ENCODE peak calls at places on chromosome X, in ten cellular contexts. One of them, this sample, is unnamed.

GRCh38 chrX:107825698-107826285 is at the start of gene MID2:
- DNase-seq in RWPE2: peak; percentile 74
- DNase-seq in prostate gland: peak; percentile 83
- DNase-seq in fibroblast of lung: peak; percentile 55
- DNase-seq in choroid plexus epithelial cell: peak; percentile 58
- DNase-seq in fibroblast of pulmonary artery: peak; percentile 43
- DNase-seq in kidney epithelial cell: peak; percentile 14
- DNase-seq in pancreas: peak; percentile 54
- DNase-seq in fibroblast of villous mesenchyme: peak; percentile 63
- DNase-seq in cardiac muscle cell: peak; percentile 88
- DNase-seq in this sample: no peak

GRCh38 chrX:97563531-97564133 is 679.9 kb downstream of the RPA4 start:
- DNase-seq in RWPE2: no peak
- DNase-seq in prostate gland: peak; percentile 4
- DNase-seq in fibroblast of lung: peak; percentile 69
- DNase-seq in choroid plexus epithelial cell: peak; percentile 81
- DNase-seq in fibroblast of pulmonary artery: peak; percentile 72
- DNase-seq in kidney epithelial cell: peak; percentile 16
- DNase-seq in pancreas: no peak
- DNase-seq in fibroblast of villous mesenchyme: peak; percentile 80
- DNase-seq in cardiac muscle cell: no peak
- DNase-seq in this sample: peak; percentile 29

GRCh38 chrX:40209951-40210617 is 112.3 kb upstream of the BCOR start:
- DNase-seq in RWPE2: no peak
- DNase-seq in prostate gland: no peak
- DNase-seq in fibroblast of lung: peak; percentile 77
- DNase-seq in choroid plexus epithelial cell: no peak
- DNase-seq in fibroblast of pulmonary artery: no peak
- DNase-seq in kidney epithelial cell: no peak
- DNase-seq in pancreas: no peak
- DNase-seq in fibroblast of villous mesenchyme: no peak
- DNase-seq in cardiac muscle cell: no peak
- DNase-seq in this sample: no peak

GRCh38 chrX:47158781-47159180 is 13.8 kb downstream of the RBM10 start:
- DNase-seq in RWPE2: no peak
- DNase-seq in prostate gland: no peak
- DNase-seq in fibroblast of lung: no peak
- DNase-seq in choroid plexus epithelial cell: no peak
- DNase-seq in fibroblast of pulmonary artery: no peak
- DNase-seq in kidney epithelial cell: no peak
- DNase-seq in pancreas: no peak
- DNase-seq in fibroblast of villous mesenchyme: no peak
- DNase-seq in cardiac muscle cell: no peak
- DNase-seq in this sample: no peak

GRCh38 chrX:128754130-128754529 is 701.9 kb upstream of the ACTRT1 start:
- DNase-seq in RWPE2: no peak
- DNase-seq in prostate gland: no peak
- DNase-seq in fibroblast of lung: no peak
- DNase-seq in choroid plexus epithelial cell: no peak
- DNase-seq in fibroblast of pulmonary artery: no peak
- DNase-seq in kidney epithelial cell: no peak
- DNase-seq in pancreas: no peak
- DNase-seq in fibroblast of villous mesenchyme: no peak
- DNase-seq in cardiac muscle cell: no peak
- DNase-seq in this sample: no peak

GRCh38 chrX:110723844-110724243 is 71.8 kb downstream of the CHRDL1 start:
- DNase-seq in RWPE2: no peak
- DNase-seq in prostate gland: no peak
- DNase-seq in fibroblast of lung: no peak
- DNase-seq in choroid plexus epithelial cell: no peak
- DNase-seq in fibroblast of pulmonary artery: no peak
- DNase-seq in kidney epithelial cell: no peak
- DNase-seq in pancreas: no peak
- DNase-seq in fibroblast of villous mesenchyme: no peak
- DNase-seq in cardiac muscle cell: no peak
- DNase-seq in this sample: no peak

GRCh38 chrX:114046695-114047279 is 537.1 kb upstream of the HTR2C start:
- DNase-seq in RWPE2: no peak
- DNase-seq in prostate gland: no peak
- DNase-seq in fibroblast of lung: no peak
- DNase-seq in choroid plexus epithelial cell: no peak
- DNase-seq in fibroblast of pulmonary artery: no peak
- DNase-seq in kidney epithelial cell: no peak
- DNase-seq in pancreas: no peak
- DNase-seq in fibroblast of villous mesenchyme: no peak
- DNase-seq in cardiac muscle cell: no peak
- DNase-seq in this sample: no peak

GRCh38 chrX:69093960-69094935 is 71.0 kb downstream of the PJA1 start:
- DNase-seq in RWPE2: no peak
- DNase-seq in prostate gland: peak; percentile 8
- DNase-seq in fibroblast of lung: peak; percentile 44
- DNase-seq in choroid plexus epithelial cell: peak; percentile 79
- DNase-seq in fibroblast of pulmonary artery: peak; percentile 70
- DNase-seq in kidney epithelial cell: no peak
- DNase-seq in pancreas: peak; percentile 45
- DNase-seq in fibroblast of villous mesenchyme: peak; percentile 70
- DNase-seq in cardiac muscle cell: peak; percentile 78
- DNase-seq in this sample: peak; percentile 16

GRCh38 chrX:56803849-56804681 is 75.0 kb downstream of the NBDY start:
- DNase-seq in RWPE2: no peak
- DNase-seq in prostate gland: no peak
- DNase-seq in fibroblast of lung: no peak
- DNase-seq in choroid plexus epithelial cell: no peak
- DNase-seq in fibroblast of pulmonary artery: no peak
- DNase-seq in kidney epithelial cell: no peak
- DNase-seq in pancreas: peak; percentile 10
- DNase-seq in fibroblast of villous mesenchyme: no peak
- DNase-seq in cardiac muscle cell: no peak
- DNase-seq in this sample: no peak

GRCh38 chrX:48558270-48558669 is 16.0 kb upstream of the RBM3 start:
- DNase-seq in RWPE2: no peak
- DNase-seq in prostate gland: no peak
- DNase-seq in fibroblast of lung: peak; percentile 87
- DNase-seq in choroid plexus epithelial cell: peak; percentile 81
- DNase-seq in fibroblast of pulmonary artery: peak; percentile 90
- DNase-seq in kidney epithelial cell: no peak
- DNase-seq in pancreas: no peak
- DNase-seq in fibroblast of villous mesenchyme: peak; percentile 42
- DNase-seq in cardiac muscle cell: no peak
- DNase-seq in this sample: peak; percentile 32

GRCh38 chrX:291411-291901 is 10.3 kb downstream of the PLCXD1 start:
- DNase-seq in RWPE2: peak; percentile 68
- DNase-seq in prostate gland: no peak
- DNase-seq in fibroblast of lung: no peak
- DNase-seq in choroid plexus epithelial cell: no peak
- DNase-seq in fibroblast of pulmonary artery: no peak
- DNase-seq in kidney epithelial cell: no peak
- DNase-seq in pancreas: no peak
- DNase-seq in fibroblast of villous mesenchyme: no peak
- DNase-seq in cardiac muscle cell: no peak
- DNase-seq in this sample: no peak

GRCh38 chrX:72296991-72297390 is 8.7 kb downstream of the CITED1 start:
- DNase-seq in RWPE2: no peak
- DNase-seq in prostate gland: no peak
- DNase-seq in fibroblast of lung: no peak
- DNase-seq in choroid plexus epithelial cell: no peak
- DNase-seq in fibroblast of pulmonary artery: no peak
- DNase-seq in kidney epithelial cell: no peak
- DNase-seq in pancreas: no peak
- DNase-seq in fibroblast of villous mesenchyme: peak; percentile 50
- DNase-seq in cardiac muscle cell: no peak
- DNase-seq in this sample: no peak

GRCh38 chrX:72299891-72300630 is 5.7 kb downstream of the CITED1 start:
- DNase-seq in RWPE2: no peak
- DNase-seq in prostate gland: no peak
- DNase-seq in fibroblast of lung: no peak
- DNase-seq in choroid plexus epithelial cell: no peak
- DNase-seq in fibroblast of pulmonary artery: no peak
- DNase-seq in kidney epithelial cell: no peak
- DNase-seq in pancreas: no peak
- DNase-seq in fibroblast of villous mesenchyme: no peak
- DNase-seq in cardiac muscle cell: no peak
- DNase-seq in this sample: no peak

GRCh38 chrX:72297953-72298730 is 7.6 kb downstream of the CITED1 start:
- DNase-seq in RWPE2: no peak
- DNase-seq in prostate gland: no peak
- DNase-seq in fibroblast of lung: peak; percentile 19
- DNase-seq in choroid plexus epithelial cell: peak; percentile 50
- DNase-seq in fibroblast of pulmonary artery: peak; percentile 42
- DNase-seq in kidney epithelial cell: no peak
- DNase-seq in pancreas: no peak
- DNase-seq in fibroblast of villous mesenchyme: peak; percentile 30
- DNase-seq in cardiac muscle cell: no peak
- DNase-seq in this sample: no peak

GRCh38 chrX:72295745-72296144 is 10.0 kb downstream of the CITED1 start:
- DNase-seq in RWPE2: no peak
- DNase-seq in prostate gland: no peak
- DNase-seq in fibroblast of lung: no peak
- DNase-seq in choroid plexus epithelial cell: no peak
- DNase-seq in fibroblast of pulmonary artery: no peak
- DNase-seq in kidney epithelial cell: no peak
- DNase-seq in pancreas: no peak
- DNase-seq in fibroblast of villous mesenchyme: no peak
- DNase-seq in cardiac muscle cell: no peak
- DNase-seq in this sample: no peak

GRCh38 chrX:72294497-72294896 is 11.2 kb downstream of the CITED1 start:
- DNase-seq in RWPE2: no peak
- DNase-seq in prostate gland: no peak
- DNase-seq in fibroblast of lung: no peak
- DNase-seq in choroid plexus epithelial cell: no peak
- DNase-seq in fibroblast of pulmonary artery: no peak
- DNase-seq in kidney epithelial cell: no peak
- DNase-seq in pancreas: no peak
- DNase-seq in fibroblast of villous mesenchyme: no peak
- DNase-seq in cardiac muscle cell: no peak
- DNase-seq in this sample: no peak
- TF ChIP-seq CTCF in RWPE2: peak; percentile 18
- TF ChIP-seq CTCF in prostate gland: no peak
- TF ChIP-seq CTCF in fibroblast of lung: no peak
- TF ChIP-seq CTCF in choroid plexus epithelial cell: no peak
- TF ChIP-seq CTCF in fibroblast of pulmonary artery: no peak
- TF ChIP-seq CTCF in kidney epithelial cell: no peak
- TF ChIP-seq CTCF in pancreas: no peak
- TF ChIP-seq CTCF in fibroblast of villous mesenchyme: no peak
- TF ChIP-seq CTCF in cardiac muscle cell: no peak
- TF ChIP-seq CTCF in this sample: no peak

GRCh38 chrX:119693996-119694451 is 1.1 kb upstream of the SEPTIN6 start:
- DNase-seq in RWPE2: no peak
- DNase-seq in prostate gland: no peak
- DNase-seq in fibroblast of lung: no peak
- DNase-seq in choroid plexus epithelial cell: no peak
- DNase-seq in fibroblast of pulmonary artery: no peak
- DNase-seq in kidney epithelial cell: no peak
- DNase-seq in pancreas: no peak
- DNase-seq in fibroblast of villous mesenchyme: no peak
- DNase-seq in cardiac muscle cell: peak; percentile 39
- DNase-seq in this sample: no peak
- H3K4me3 ChIP-seq in RWPE2: no peak overlapping the region
- H3K4me3 ChIP-seq in prostate gland: no peak overlapping the region
- H3K4me3 ChIP-seq in fibroblast of lung: no peak overlapping the region
- H3K4me3 ChIP-seq in choroid plexus epithelial cell: no peak overlapping the region
- H3K4me3 ChIP-seq in fibroblast of pulmonary artery: no peak overlapping the region
- H3K4me3 ChIP-seq in kidney epithelial cell: no peak overlapping the region
- H3K4me3 ChIP-seq in pancreas: no peak overlapping the region
- H3K4me3 ChIP-seq in fibroblast of villous mesenchyme: no peak overlapping the region
- H3K4me3 ChIP-seq in cardiac muscle cell: peak overlapping the region; percentile 76
- H3K4me3 ChIP-seq in this sample: no peak overlapping the region

GRCh38 chrX:70769659-70770232 is 138.8 kb downstream of the TEX11 start:
- DNase-seq in RWPE2: no peak
- DNase-seq in prostate gland: no peak
- DNase-seq in fibroblast of lung: no peak
- DNase-seq in choroid plexus epithelial cell: peak; percentile 13
- DNase-seq in fibroblast of pulmonary artery: peak; percentile 14
- DNase-seq in kidney epithelial cell: peak; percentile 4
- DNase-seq in pancreas: no peak
- DNase-seq in fibroblast of villous mesenchyme: peak; percentile 7
- DNase-seq in cardiac muscle cell: no peak
- DNase-seq in this sample: no peak
- TF ChIP-seq CTCF in RWPE2: peak; percentile 46
- TF ChIP-seq CTCF in prostate gland: no peak
- TF ChIP-seq CTCF in fibroblast of lung: no peak
- TF ChIP-seq CTCF in choroid plexus epithelial cell: peak; percentile 34
- TF ChIP-seq CTCF in fibroblast of pulmonary artery: peak; percentile 29
- TF ChIP-seq CTCF in kidney epithelial cell: peak; percentile 9
- TF ChIP-seq CTCF in pancreas: peak; percentile 18
- TF ChIP-seq CTCF in fibroblast of villous mesenchyme: peak; percentile 25
- TF ChIP-seq CTCF in cardiac muscle cell: peak; percentile 18
- TF ChIP-seq CTCF in this sample: no peak

GRCh38 chrX:79096339-79096638 is 48.2 kb upstream of the GPR174 start:
- DNase-seq in RWPE2: no peak
- DNase-seq in prostate gland: no peak
- DNase-seq in fibroblast of lung: no peak
- DNase-seq in choroid plexus epithelial cell: no peak
- DNase-seq in fibroblast of pulmonary artery: no peak
- DNase-seq in kidney epithelial cell: no peak
- DNase-seq in pancreas: no peak
- DNase-seq in fibroblast of villous mesenchyme: no peak
- DNase-seq in cardiac muscle cell: no peak
- DNase-seq in this sample: no peak
- H3K4me3 ChIP-seq in RWPE2: no peak overlapping the region
- H3K4me3 ChIP-seq in prostate gland: no peak overlapping the region
- H3K4me3 ChIP-seq in fibroblast of lung: no peak overlapping the region
- H3K4me3 ChIP-seq in choroid plexus epithelial cell: no peak overlapping the region
- H3K4me3 ChIP-seq in fibroblast of pulmonary artery: no peak overlapping the region
- H3K4me3 ChIP-seq in kidney epithelial cell: no peak overlapping the region
- H3K4me3 ChIP-seq in pancreas: no peak overlapping the region
- H3K4me3 ChIP-seq in fibroblast of villous mesenchyme: no peak overlapping the region
- H3K4me3 ChIP-seq in cardiac muscle cell: no peak overlapping the region
- H3K4me3 ChIP-seq in this sample: no peak overlapping the region

DNA sequence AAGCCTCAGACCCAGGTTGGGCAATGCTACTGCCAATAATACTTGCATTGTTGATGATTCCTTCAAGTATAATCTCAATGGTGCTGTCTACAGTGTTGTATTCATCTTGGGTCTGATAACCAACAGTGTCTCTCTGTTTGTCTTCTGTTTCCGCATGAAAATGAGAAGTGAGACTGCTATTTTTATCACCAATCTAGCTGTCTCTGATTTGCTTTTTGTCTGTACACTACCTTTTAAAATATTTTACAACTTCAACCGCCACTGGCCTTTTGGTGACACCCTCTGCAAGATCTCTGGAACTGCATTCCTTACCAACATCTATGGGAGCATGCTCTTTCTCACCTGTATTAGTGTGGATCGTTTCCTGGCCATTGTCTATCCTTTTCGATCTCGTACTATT is 7.4 kb downstream of the LPAR4 start:
- DNase-seq in RWPE2: no peak
- DNase-seq in prostate gland: no peak
- DNase-seq in fibroblast of lung: no peak
- DNase-seq in choroid plexus epithelial cell: no peak
- DNase-seq in fibroblast of pulmonary artery: no peak
- DNase-seq in kidney epithelial cell: no peak
- DNase-seq in pancreas: no peak
- DNase-seq in fibroblast of villous mesenchyme: no peak
- DNase-seq in cardiac muscle cell: no peak
- DNase-seq in this sample: no peak
- TF ChIP-seq CTCF in RWPE2: no peak
- TF ChIP-seq CTCF in prostate gland: no peak
- TF ChIP-seq CTCF in fibroblast of lung: no peak
- TF ChIP-seq CTCF in choroid plexus epithelial cell: no peak
- TF ChIP-seq CTCF in fibroblast of pulmonary artery: no peak
- TF ChIP-seq CTCF in kidney epithelial cell: no peak
- TF ChIP-seq CTCF in pancreas: no peak
- TF ChIP-seq CTCF in fibroblast of villous mesenchyme: no peak
- TF ChIP-seq CTCF in cardiac muscle cell: no peak
- TF ChIP-seq CTCF in this sample: no peak

GRCh38 chrX:123728554-123728953 is 4.3 kb downstream of the THOC2 start:
- DNase-seq in RWPE2: no peak
- DNase-seq in prostate gland: no peak
- DNase-seq in fibroblast of lung: no peak
- DNase-seq in choroid plexus epithelial cell: no peak
- DNase-seq in fibroblast of pulmonary artery: no peak
- DNase-seq in kidney epithelial cell: no peak
- DNase-seq in pancreas: no peak
- DNase-seq in fibroblast of villous mesenchyme: no peak
- DNase-seq in cardiac muscle cell: no peak
- DNase-seq in this sample: no peak
- H3K4me3 ChIP-seq in RWPE2: no peak overlapping the region
- H3K4me3 ChIP-seq in prostate gland: no peak overlapping the region
- H3K4me3 ChIP-seq in fibroblast of lung: no peak overlapping the region
- H3K4me3 ChIP-seq in choroid plexus epithelial cell: no peak overlapping the region
- H3K4me3 ChIP-seq in fibroblast of pulmonary artery: no peak overlapping the region
- H3K4me3 ChIP-seq in kidney epithelial cell: no peak overlapping the region
- H3K4me3 ChIP-seq in pancreas: no peak overlapping the region
- H3K4me3 ChIP-seq in fibroblast of villous mesenchyme: no peak overlapping the region
- H3K4me3 ChIP-seq in cardiac muscle cell: peak overlapping the region; percentile 5
- H3K4me3 ChIP-seq in this sample: no peak overlapping the region